ENCODE peak calls at places on chromosomes 5 and 9, in ten cellular contexts. N is SK-N-SH; Z is T-helper 1 cell; Y is SJSA1; L is PC-3; W is stimulated activated CD4-positive, alpha-beta T cell treated with anti-CD3 and anti-CD28 coated beads, Interleukin-2, amount 100 ng/mL, for 48 hours; U is NCI-H2081; G is stimulated activated naive CD8-positive, alpha-beta T cell treated with anti-CD3 and anti-CD28 coated beads, Interleukin-15, Interleukin-2, amounts not matched to agents 100 U/mL and 50 U/mL, for 24 hours; Q is IMR-90; P is naive B cell. I is an unnamed sample.

GRCh38 chr9:85223506-85224108 is 518.1 kb downstream of the AGTPBP1 start:
- DNase-seq in N (no peak), Z (no peak), Y (no peak), L (no peak), W (no peak), U (no peak), G (no peak), Q (no peak), P (no peak), I (no peak)

GRCh38 chr5:174409070-174409469 is 315.3 kb upstream of the MSX2 start:
- DNase-seq in N (no peak), Z (no peak), Y (no peak), L (peak), W (no peak), U (no peak), G (no peak), Q (no peak), P (no peak), I (no peak)

GRCh38 chr5:62385816-62386400 is 17.8 kb downstream of the DIMT1 start:
- DNase-seq in N (no peak), Z (no peak), Y (no peak), L (peak), W (no peak), U (no peak), G (no peak), Q (no peak), P (no peak), I (no peak)

GRCh38 chr9:23825143-23825531 is 903 bp downstream of the ELAVL2 start:
- DNase-seq in N (peak), Z (no peak), Y (no peak), L (no peak), W (no peak), U (no peak), G (no peak), Q (no peak), P (no peak), I (no peak)

GRCh38 chr5:65809817-65810531 is 88.0 kb downstream of the NLN start:
- DNase-seq in N (peak), Z (no peak), Y (no peak), L (peak), W (no peak), U (no peak), G (no peak), Q (peak), P (no peak), I (no peak)

GRCh38 chr5:60978968-60979367 is 34.0 kb downstream of the NDUFAF2 start:
- DNase-seq in N (no peak), Z (no peak), Y (no peak), L (no peak), W (no peak), U (no peak), G (no peak), Q (no peak), P (no peak), I (no peak)

GRCh38 chr9:27750571-27750970 is 177.3 kb upstream of the C9orf72 start:
- DNase-seq in N (no peak), Z (no peak), Y (no peak), L (no peak), W (no peak), U (no peak), G (no peak), Q (no peak), P (no peak), I (no peak)

GRCh38 chr9:23798325-23798724 is 27.7 kb downstream of the ELAVL2 start:
- DNase-seq in N (no peak), Z (no peak), Y (no peak), L (no peak), W (no peak), U (no peak), G (no peak), Q (no peak), P (no peak), I (no peak)

GRCh38 chr9:37293664-37294524 is 128.6 kb upstream of the GRHPR start:
- DNase-seq in N (peak), Z (no peak), Y (no peak), L (no peak), W (no peak), U (peak), G (no peak), Q (peak), P (peak), I (no peak)

GRCh38 chr9:126853667-126854066 is 6.8 kb upstream of the ZBTB34 start:
- DNase-seq in N (no peak), Z (no peak), Y (no peak), L (peak), W (no peak), U (no peak), G (no peak), Q (peak), P (no peak), I (no peak)

GRCh38 chr5:166004006-166004405 is 2287.4 kb upstream of the WWC1 start:
- DNase-seq in N (no peak), Z (no peak), Y (no peak), L (no peak), W (no peak), U (no peak), G (no peak), Q (no peak), P (no peak), I (no peak)

GRCh38 chr9:120692901-120693573 is 21.2 kb downstream of the MEGF9 start:
- DNase-seq in N (no peak), Z (no peak), Y (no peak), L (no peak), W (no peak), U (no peak), G (no peak), Q (peak), P (peak), I (no peak)

GRCh38 chr5:152051499-152052454 is 127.1 kb upstream of the GLRA1 start:
- DNase-seq in N (no peak), Z (no peak), Y (no peak), L (no peak), W (no peak), U (no peak), G (no peak), Q (no peak), P (no peak), I (no peak)

GRCh38 chr5:174337276-174338203 is 292.0 kb downstream of the NSG2 start:
- DNase-seq in N (peak), Z (no peak), Y (no peak), L (no peak), W (no peak), U (no peak), G (no peak), Q (no peak), P (no peak), I (no peak)

GRCh38 chr9:72471096-72471495 is 50.3 kb upstream of the TMC1 start:
- DNase-seq in N (no peak), Z (no peak), Y (no peak), L (no peak), W (no peak), U (no peak), G (no peak), Q (no peak), P (no peak), I (no peak)

GRCh38 chr9:113393281-113393680 is 7.8 kb downstream of the ALAD start:
- DNase-seq in N (peak), Z (no peak), Y (no peak), L (no peak), W (no peak), U (no peak), G (no peak), Q (no peak), P (no peak), I (no peak)

GRCh38 chr5:32329395-32329834 is 16.7 kb upstream of the MTMR12 start:
- DNase-seq in N (peak), Z (peak), Y (no peak), L (peak), W (peak), U (peak), G (peak), Q (peak), P (peak), I (no peak)

GRCh38 chr5:66518753-66519152 is 77.4 kb upstream of the MAST4 start:
- DNase-seq in N (no peak), Z (no peak), Y (no peak), L (no peak), W (no peak), U (no peak), G (no peak), Q (no peak), P (no peak), I (no peak)

GRCh38 chr5:40688127-40688756 is 8.5 kb downstream of the PTGER4 start:
- DNase-seq in N (peak), Z (peak), Y (peak), L (peak), W (peak), U (peak), G (peak), Q (peak), P (peak), I (peak)

GRCh38 chr5:74027732-74028338 is 401.8 kb downstream of the ARHGEF28 start:
- DNase-seq in N (no peak), Z (no peak), Y (no peak), L (peak), W (no peak), U (no peak), G (no peak), Q (no peak), P (no peak), I (no peak)

GRCh38 chr5:154857091-154857533 is 1.3 kb upstream of the CNOT8 start:
- DNase-seq in N (no peak), Z (peak), Y (no peak), L (peak), W (peak), U (no peak), G (peak), Q (no peak), P (no peak), I (no peak)

GRCh38 chr9:131977074-131977838 is 102.4 kb downstream of the MED27 start:
- DNase-seq in N (no peak), Z (no peak), Y (no peak), L (no peak), W (no peak), U (no peak), G (no peak), Q (no peak), P (peak), I (no peak)

GRCh38 chr5:172361566-172362238 is 78.1 kb upstream of the UBTD2 start:
- DNase-seq in N (no peak), Z (no peak), Y (peak), L (peak), W (peak), U (no peak), G (peak), Q (peak), P (no peak), I (no peak)

GRCh38 chr9:110291921-110292575 is 35.7 kb upstream of the TXN start:
- DNase-seq in N (peak), Z (no peak), Y (no peak), L (peak), W (no peak), U (no peak), G (no peak), Q (no peak), P (no peak), I (peak)

GRCh38 chr9:92962846-92963245 is 15.5 kb downstream of the FGD3 start:
- DNase-seq in N (no peak), Z (no peak), Y (no peak), L (no peak), W (no peak), U (no peak), G (no peak), Q (no peak), P (no peak), I (no peak)

GRCh38 chr9:76271755-76272154 is 122.5 kb downstream of the RFK start:
- DNase-seq in N (no peak), Z (no peak), Y (no peak), L (no peak), W (no peak), U (no peak), G (no peak), Q (peak), P (no peak), I (no peak)

GRCh38 chr9:15135167-15135792 is 171.7 kb downstream of the TTC39B start:
- DNase-seq in N (peak), Z (peak), Y (peak), L (peak), W (peak), U (peak), G (peak), Q (peak), P (peak), I (no peak)

GRCh38 chr5:133371371-133372155 is 240.8 kb downstream of the FSTL4 start:
- DNase-seq in N (no peak), Z (no peak), Y (peak), L (peak), W (no peak), U (no peak), G (no peak), Q (no peak), P (no peak), I (no peak)

GRCh38 chr5:127417534-127417933 is 99.9 kb upstream of the PRRC1 start:
- DNase-seq in N (no peak), Z (no peak), Y (no peak), L (no peak), W (no peak), U (no peak), G (no peak), Q (no peak), P (no peak), I (no peak)

GRCh38 chr5:6395621-6396020 is 17.3 kb upstream of the MED10 start:
- DNase-seq in N (no peak), Z (no peak), Y (no peak), L (no peak), W (no peak), U (no peak), G (no peak), Q (no peak), P (no peak), I (no peak)

GRCh38 chr5:132294728-132295504 is 722 bp downstream of the SLC22A4 start:
- DNase-seq in N (no peak), Z (peak), Y (peak), L (peak), W (peak), U (no peak), G (peak), Q (peak), P (no peak), I (peak)

GRCh38 chr5:181187500-181188213 is 17.3 kb downstream of the TRIM7 start:
- DNase-seq in N (peak), Z (no peak), Y (peak), L (peak), W (peak), U (no peak), G (peak), Q (peak), P (peak), I (peak)

GRCh38 chr9:11946521-11946920 is 746.7 kb upstream of the TYRP1 start:
- DNase-seq in N (no peak), Z (no peak), Y (no peak), L (no peak), W (no peak), U (no peak), G (no peak), Q (no peak), P (no peak), I (no peak)

GRCh38 chr9:95373069-95373681 is 55.7 kb upstream of the FANCC start:
- DNase-seq in N (peak), Z (no peak), Y (no peak), L (peak), W (no peak), U (peak), G (no peak), Q (no peak), P (no peak), I (no peak)

GRCh38 chr9:130794923-130795495 is 40.0 kb upstream of the ABL1 start:
- DNase-seq in N (no peak), Z (no peak), Y (no peak), L (no peak), W (no peak), U (no peak), G (no peak), Q (no peak), P (no peak), I (no peak)

GRCh38 chr9:134474058-134474370 is 147.8 kb downstream of the RXRA start:
- DNase-seq in N (no peak), Z (no peak), Y (no peak), L (no peak), W (no peak), U (no peak), G (no peak), Q (peak), P (no peak), I (peak)

GRCh38 chr5:39256472-39256871 is 37.1 kb upstream of the FYB1 start:
- DNase-seq in N (no peak), Z (no peak), Y (peak), L (peak), W (no peak), U (no peak), G (no peak), Q (peak), P (no peak), I (no peak)